ENCODE peak calls at places on chromosome 12, in eight cellular contexts. One of them, this sample, is unnamed.

GRCh38 chr12:53738834-53739284 is 11.6 kb upstream of the CALCOCO1 start:
- DNase-seq in lung: no peak
- DNase-seq in hypothalamus: no peak
- DNase-seq in H9: peak
- DNase-seq in nephron progenitor cell: no peak
- DNase-seq in activated CD4-positive, alpha-beta T cell treated with anti-CD3 and anti-CD28 coated beads for 48 hours: peak
- DNase-seq in caudate nucleus: no peak
- DNase-seq in HEK293T: no peak
- DNase-seq in this sample: no peak

GRCh38 chr12:123075092-123075491 is 75.8 kb downstream of the PITPNM2 start:
- DNase-seq in lung: no peak
- DNase-seq in hypothalamus: no peak
- DNase-seq in H9: no peak
- DNase-seq in nephron progenitor cell: no peak
- DNase-seq in activated CD4-positive, alpha-beta T cell treated with anti-CD3 and anti-CD28 coated beads for 48 hours: no peak
- DNase-seq in caudate nucleus: no peak
- DNase-seq in HEK293T: no peak
- DNase-seq in this sample: no peak

GRCh38 chr12:34121360-34121759 is 99.1 kb downstream of the ALG10 start:
- DNase-seq in lung: no peak
- DNase-seq in hypothalamus: no peak
- DNase-seq in H9: no peak
- DNase-seq in nephron progenitor cell: no peak
- DNase-seq in activated CD4-positive, alpha-beta T cell treated with anti-CD3 and anti-CD28 coated beads for 48 hours: no peak
- DNase-seq in caudate nucleus: no peak
- DNase-seq in HEK293T: no peak
- DNase-seq in this sample: no peak

GRCh38 chr12:132413931-132414588 is 75.9 kb upstream of the FBRSL1 start:
- DNase-seq in lung: no peak
- DNase-seq in hypothalamus: no peak
- DNase-seq in H9: no peak
- DNase-seq in nephron progenitor cell: peak
- DNase-seq in activated CD4-positive, alpha-beta T cell treated with anti-CD3 and anti-CD28 coated beads for 48 hours: no peak
- DNase-seq in caudate nucleus: no peak
- DNase-seq in HEK293T: peak
- DNase-seq in this sample: no peak

GRCh38 chr12:20863056-20863455 is 52.6 kb downstream of the SLCO1B3 start:
- DNase-seq in lung: no peak
- DNase-seq in hypothalamus: no peak
- DNase-seq in H9: no peak
- DNase-seq in nephron progenitor cell: no peak
- DNase-seq in activated CD4-positive, alpha-beta T cell treated with anti-CD3 and anti-CD28 coated beads for 48 hours: no peak
- DNase-seq in caudate nucleus: no peak
- DNase-seq in HEK293T: no peak
- DNase-seq in this sample: no peak

GRCh38 chr12:125492354-125493270 is 427.4 kb downstream of the AACS start:
- DNase-seq in lung: no peak
- DNase-seq in hypothalamus: no peak
- DNase-seq in H9: no peak
- DNase-seq in nephron progenitor cell: no peak
- DNase-seq in activated CD4-positive, alpha-beta T cell treated with anti-CD3 and anti-CD28 coated beads for 48 hours: no peak
- DNase-seq in caudate nucleus: no peak
- DNase-seq in HEK293T: no peak
- DNase-seq in this sample: no peak

GRCh38 chr12:81284137-81284536 is 206.3 kb downstream of the ACSS3 start:
- DNase-seq in lung: no peak
- DNase-seq in hypothalamus: no peak
- DNase-seq in H9: peak
- DNase-seq in nephron progenitor cell: no peak
- DNase-seq in activated CD4-positive, alpha-beta T cell treated with anti-CD3 and anti-CD28 coated beads for 48 hours: no peak
- DNase-seq in caudate nucleus: no peak
- DNase-seq in HEK293T: peak
- DNase-seq in this sample: no peak

GRCh38 chr12:89194683-89195082 is 157.6 kb downstream of the DUSP6 start:
- DNase-seq in lung: no peak
- DNase-seq in hypothalamus: no peak
- DNase-seq in H9: no peak
- DNase-seq in nephron progenitor cell: no peak
- DNase-seq in activated CD4-positive, alpha-beta T cell treated with anti-CD3 and anti-CD28 coated beads for 48 hours: no peak
- DNase-seq in caudate nucleus: no peak
- DNase-seq in HEK293T: no peak
- DNase-seq in this sample: no peak

GRCh38 chr12:89238593-89238992 is 113.7 kb downstream of the DUSP6 start:
- DNase-seq in lung: no peak
- DNase-seq in hypothalamus: no peak
- DNase-seq in H9: no peak
- DNase-seq in nephron progenitor cell: no peak
- DNase-seq in activated CD4-positive, alpha-beta T cell treated with anti-CD3 and anti-CD28 coated beads for 48 hours: no peak
- DNase-seq in caudate nucleus: no peak
- DNase-seq in HEK293T: no peak
- DNase-seq in this sample: no peak

GRCh38 chr12:51368640-51369517 is 22.3 kb downstream of the GALNT6 start:
- DNase-seq in lung: peak
- DNase-seq in hypothalamus: no peak
- DNase-seq in H9: peak
- DNase-seq in nephron progenitor cell: no peak
- DNase-seq in activated CD4-positive, alpha-beta T cell treated with anti-CD3 and anti-CD28 coated beads for 48 hours: peak
- DNase-seq in caudate nucleus: no peak
- DNase-seq in HEK293T: no peak
- DNase-seq in this sample: no peak

GRCh38 chr12:56645201-56645716 is 525 bp downstream of the ATP5F1B start:
- DNase-seq in lung: no peak
- DNase-seq in hypothalamus: no peak
- DNase-seq in H9: no peak
- DNase-seq in nephron progenitor cell: peak
- DNase-seq in activated CD4-positive, alpha-beta T cell treated with anti-CD3 and anti-CD28 coated beads for 48 hours: peak
- DNase-seq in caudate nucleus: no peak
- DNase-seq in HEK293T: no peak
- DNase-seq in this sample: no peak

GRCh38 chr12:4909397-4909733 is 340 bp upstream of the KCNA1 start:
- DNase-seq in lung: no peak
- DNase-seq in hypothalamus: no peak
- DNase-seq in H9: peak
- DNase-seq in nephron progenitor cell: peak
- DNase-seq in activated CD4-positive, alpha-beta T cell treated with anti-CD3 and anti-CD28 coated beads for 48 hours: no peak
- DNase-seq in caudate nucleus: no peak
- DNase-seq in HEK293T: peak
- DNase-seq in this sample: no peak

GRCh38 chr12:16221776-16222175 is 55.7 kb downstream of the SLC15A5 start:
- DNase-seq in lung: no peak
- DNase-seq in hypothalamus: no peak
- DNase-seq in H9: no peak
- DNase-seq in nephron progenitor cell: no peak
- DNase-seq in activated CD4-positive, alpha-beta T cell treated with anti-CD3 and anti-CD28 coated beads for 48 hours: no peak
- DNase-seq in caudate nucleus: no peak
- DNase-seq in HEK293T: no peak
- DNase-seq in this sample: no peak

GRCh38 chr12:26112703-26113147 is 12.1 kb downstream of the BHLHE41 start:
- DNase-seq in lung: no peak
- DNase-seq in hypothalamus: no peak
- DNase-seq in H9: no peak
- DNase-seq in nephron progenitor cell: no peak
- DNase-seq in activated CD4-positive, alpha-beta T cell treated with anti-CD3 and anti-CD28 coated beads for 48 hours: no peak
- DNase-seq in caudate nucleus: no peak
- DNase-seq in HEK293T: no peak
- DNase-seq in this sample: no peak

GRCh38 chr12:120688527-120689071 is 1.6 kb downstream of the MLEC start:
- DNase-seq in lung: no peak
- DNase-seq in hypothalamus: no peak
- DNase-seq in H9: no peak
- DNase-seq in nephron progenitor cell: no peak
- DNase-seq in activated CD4-positive, alpha-beta T cell treated with anti-CD3 and anti-CD28 coated beads for 48 hours: no peak
- DNase-seq in caudate nucleus: no peak
- DNase-seq in HEK293T: no peak
- DNase-seq in this sample: no peak

GRCh38 chr12:53752192-53752601 is 418 bp upstream of the CISTR start:
- DNase-seq in lung: no peak
- DNase-seq in hypothalamus: no peak
- DNase-seq in H9: no peak
- DNase-seq in nephron progenitor cell: no peak
- DNase-seq in activated CD4-positive, alpha-beta T cell treated with anti-CD3 and anti-CD28 coated beads for 48 hours: no peak
- DNase-seq in caudate nucleus: no peak
- DNase-seq in HEK293T: no peak
- DNase-seq in this sample: no peak

GRCh38 chr12:63400746-63401145 is 249.7 kb upstream of the AVPR1A start:
- DNase-seq in lung: no peak
- DNase-seq in hypothalamus: no peak
- DNase-seq in H9: no peak
- DNase-seq in nephron progenitor cell: no peak
- DNase-seq in activated CD4-positive, alpha-beta T cell treated with anti-CD3 and anti-CD28 coated beads for 48 hours: no peak
- DNase-seq in caudate nucleus: no peak
- DNase-seq in HEK293T: no peak
- DNase-seq in this sample: no peak

GRCh38 chr12:118317729-118318128 is 55.0 kb downstream of the TAOK3 start:
- DNase-seq in lung: no peak
- DNase-seq in hypothalamus: no peak
- DNase-seq in H9: no peak
- DNase-seq in nephron progenitor cell: no peak
- DNase-seq in activated CD4-positive, alpha-beta T cell treated with anti-CD3 and anti-CD28 coated beads for 48 hours: no peak
- DNase-seq in caudate nucleus: no peak
- DNase-seq in HEK293T: no peak
- DNase-seq in this sample: no peak

GRCh38 chr12:48459259-48459658 is 13.1 kb upstream of the ANP32D start:
- DNase-seq in lung: no peak
- DNase-seq in hypothalamus: no peak
- DNase-seq in H9: no peak
- DNase-seq in nephron progenitor cell: no peak
- DNase-seq in activated CD4-positive, alpha-beta T cell treated with anti-CD3 and anti-CD28 coated beads for 48 hours: peak
- DNase-seq in caudate nucleus: no peak
- DNase-seq in HEK293T: no peak
- DNase-seq in this sample: no peak

GRCh38 chr12:10179871-10180270 is 1.0 kb downstream of the TMEM52B start:
- DNase-seq in lung: no peak
- DNase-seq in hypothalamus: no peak
- DNase-seq in H9: no peak
- DNase-seq in nephron progenitor cell: no peak
- DNase-seq in activated CD4-positive, alpha-beta T cell treated with anti-CD3 and anti-CD28 coated beads for 48 hours: no peak
- DNase-seq in caudate nucleus: no peak
- DNase-seq in HEK293T: no peak
- DNase-seq in this sample: no peak

GRCh38 chr12:109696485-109697269 is 16.9 kb upstream of the FAM222A start:
- DNase-seq in lung: no peak
- DNase-seq in hypothalamus: no peak
- DNase-seq in H9: no peak
- DNase-seq in nephron progenitor cell: no peak
- DNase-seq in activated CD4-positive, alpha-beta T cell treated with anti-CD3 and anti-CD28 coated beads for 48 hours: no peak
- DNase-seq in caudate nucleus: no peak
- DNase-seq in HEK293T: no peak
- DNase-seq in this sample: no peak

GRCh38 chr12:119780786-119781434 is 96.2 kb downstream of the CIT start:
- DNase-seq in lung: peak
- DNase-seq in hypothalamus: no peak
- DNase-seq in H9: peak
- DNase-seq in nephron progenitor cell: peak
- DNase-seq in activated CD4-positive, alpha-beta T cell treated with anti-CD3 and anti-CD28 coated beads for 48 hours: no peak
- DNase-seq in caudate nucleus: no peak
- DNase-seq in HEK293T: peak
- DNase-seq in this sample: no peak